ENCODE peak calls at places on chromosomes 5 and 9, in nine cellular contexts. One of them, this sample, is unnamed.

GRCh38 chr9:133347515-133347984 is 381 bp downstream of the MED22 start:
- DNase-seq in left ventricle myocardium inferior: peak
- DNase-seq in heart right ventricle: peak
- DNase-seq in RWPE1: peak
- DNase-seq in substantia nigra: no peak
- DNase-seq in A549: peak
- DNase-seq in AG04450: no peak
- DNase-seq in dorsolateral prefrontal cortex: no peak
- DNase-seq in suprapubic skin: no peak
- DNase-seq in this sample: no peak

GRCh38 chr5:95817430-95817829 is 5.1 kb downstream of the GLRX start:
- DNase-seq in suprapubic skin: no peak
- DNase-seq in RWPE1: peak
- DNase-seq in AG04450: no peak
- DNase-seq in dorsolateral prefrontal cortex: no peak
- DNase-seq in left ventricle myocardium inferior: no peak
- DNase-seq in heart right ventricle: no peak
- DNase-seq in substantia nigra: no peak
- DNase-seq in A549: no peak
- DNase-seq in this sample: no peak

GRCh38 chr5:1396029-1396816 is 49.0 kb downstream of the SLC6A3 start:
- DNase-seq in RWPE1: no peak
- DNase-seq in heart right ventricle: no peak
- DNase-seq in dorsolateral prefrontal cortex: no peak
- DNase-seq in substantia nigra: no peak
- DNase-seq in AG04450: no peak
- DNase-seq in left ventricle myocardium inferior: no peak
- DNase-seq in A549: no peak
- DNase-seq in suprapubic skin: no peak
- DNase-seq in this sample: no peak

GRCh38 chr5:147484708-147485020 is 25.2 kb downstream of the DPYSL3 start:
- DNase-seq in RWPE1: no peak
- DNase-seq in A549: no peak
- DNase-seq in suprapubic skin: no peak
- DNase-seq in dorsolateral prefrontal cortex: no peak
- DNase-seq in heart right ventricle: no peak
- DNase-seq in substantia nigra: no peak
- DNase-seq in AG04450: no peak
- DNase-seq in left ventricle myocardium inferior: no peak
- DNase-seq in this sample: no peak

GRCh38 chr5:33120671-33121070 is 320.1 kb upstream of the TARS1 start:
- DNase-seq in left ventricle myocardium inferior: no peak
- DNase-seq in AG04450: peak
- DNase-seq in A549: no peak
- DNase-seq in RWPE1: no peak
- DNase-seq in suprapubic skin: no peak
- DNase-seq in substantia nigra: no peak
- DNase-seq in heart right ventricle: no peak
- DNase-seq in dorsolateral prefrontal cortex: no peak
- DNase-seq in this sample: no peak

GRCh38 chr9:95088421-95089161 is 228.9 kb downstream of the FANCC start:
- DNase-seq in heart right ventricle: no peak
- DNase-seq in substantia nigra: no peak
- DNase-seq in left ventricle myocardium inferior: no peak
- DNase-seq in AG04450: no peak
- DNase-seq in A549: no peak
- DNase-seq in dorsolateral prefrontal cortex: no peak
- DNase-seq in RWPE1: no peak
- DNase-seq in suprapubic skin: peak
- DNase-seq in this sample: no peak

GRCh38 chr5:15103130-15103529 is 231.6 kb upstream of the ANKH start:
- DNase-seq in A549: no peak
- DNase-seq in dorsolateral prefrontal cortex: no peak
- DNase-seq in RWPE1: no peak
- DNase-seq in AG04450: no peak
- DNase-seq in heart right ventricle: no peak
- DNase-seq in substantia nigra: no peak
- DNase-seq in left ventricle myocardium inferior: no peak
- DNase-seq in suprapubic skin: no peak
- DNase-seq in this sample: no peak

GRCh38 chr5:96275051-96275450 is 158.0 kb downstream of the PCSK1 start:
- DNase-seq in suprapubic skin: no peak
- DNase-seq in substantia nigra: no peak
- DNase-seq in RWPE1: no peak
- DNase-seq in dorsolateral prefrontal cortex: no peak
- DNase-seq in left ventricle myocardium inferior: no peak
- DNase-seq in AG04450: no peak
- DNase-seq in A549: no peak
- DNase-seq in heart right ventricle: no peak
- DNase-seq in this sample: no peak

GRCh38 chr5:123454236-123454911 is 31.2 kb upstream of the CEP120 start:
- DNase-seq in suprapubic skin: no peak
- DNase-seq in dorsolateral prefrontal cortex: no peak
- DNase-seq in heart right ventricle: no peak
- DNase-seq in RWPE1: peak
- DNase-seq in AG04450: no peak
- DNase-seq in A549: no peak
- DNase-seq in left ventricle myocardium inferior: no peak
- DNase-seq in substantia nigra: no peak
- DNase-seq in this sample: no peak

GRCh38 chr9:78972303-78973002 is 599.3 kb upstream of the TLE4 start:
- DNase-seq in AG04450: no peak
- DNase-seq in heart right ventricle: no peak
- DNase-seq in suprapubic skin: no peak
- DNase-seq in RWPE1: no peak
- DNase-seq in A549: no peak
- DNase-seq in dorsolateral prefrontal cortex: no peak
- DNase-seq in left ventricle myocardium inferior: no peak
- DNase-seq in substantia nigra: no peak
- DNase-seq in this sample: no peak

GRCh38 chr9:122389799-122390481 is 19.1 kb downstream of the PTGS1 start:
- DNase-seq in heart right ventricle: no peak
- DNase-seq in AG04450: no peak
- DNase-seq in RWPE1: no peak
- DNase-seq in dorsolateral prefrontal cortex: no peak
- DNase-seq in left ventricle myocardium inferior: no peak
- DNase-seq in A549: no peak
- DNase-seq in substantia nigra: no peak
- DNase-seq in suprapubic skin: no peak
- DNase-seq in this sample: no peak

DNA sequence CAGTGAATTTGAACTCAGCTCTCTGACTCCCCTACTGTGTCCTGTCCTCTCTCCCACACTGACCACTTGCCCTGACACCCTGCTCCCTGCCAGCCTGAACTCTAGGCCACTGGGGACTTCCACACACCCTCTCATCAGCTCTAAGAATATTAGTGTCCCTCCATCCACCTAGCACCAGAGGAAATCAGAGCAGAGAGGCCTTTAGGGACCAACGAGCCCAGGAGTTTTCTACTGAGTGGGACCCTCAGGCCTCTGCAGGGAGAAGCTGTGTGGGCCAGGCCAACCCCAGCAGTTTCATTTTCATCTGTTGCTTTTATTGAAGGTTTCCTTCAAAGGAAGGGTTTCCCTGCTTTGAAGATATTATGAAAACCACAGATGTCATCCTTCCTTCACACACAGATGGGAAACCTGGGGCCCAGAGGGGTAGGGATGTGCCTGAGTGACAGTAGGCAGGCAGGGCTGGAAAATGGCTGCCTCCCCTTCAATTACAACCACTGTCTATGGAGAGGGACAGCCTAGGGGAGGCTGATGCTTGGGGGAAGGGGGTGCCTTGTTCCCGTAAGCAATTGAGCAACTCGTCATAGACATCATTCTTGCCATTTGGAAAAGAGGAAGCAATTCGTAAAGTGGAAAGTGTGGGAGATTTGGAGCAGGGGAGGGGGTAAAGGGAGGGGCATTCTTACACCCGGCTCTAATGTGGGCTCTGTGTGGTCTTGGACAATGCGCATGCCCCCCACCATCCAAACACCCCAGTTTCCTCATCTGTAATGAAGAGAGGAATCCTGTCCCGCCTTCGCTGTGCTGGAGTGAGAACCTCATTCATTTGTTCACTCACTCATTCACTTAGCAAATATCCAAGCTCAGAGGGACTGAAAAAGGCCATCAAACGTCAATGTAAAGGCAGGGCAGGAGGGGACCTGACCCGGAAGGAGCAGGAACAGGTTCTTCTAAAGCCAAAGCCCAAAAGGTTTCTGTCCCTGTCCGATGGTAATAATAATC is 3.9 kb downstream of the GLIPR2 start:
- DNase-seq in RWPE1: no peak
- DNase-seq in left ventricle myocardium inferior: no peak
- DNase-seq in A549: no peak
- DNase-seq in AG04450: no peak
- DNase-seq in substantia nigra: no peak
- DNase-seq in suprapubic skin: no peak
- DNase-seq in heart right ventricle: no peak
- DNase-seq in dorsolateral prefrontal cortex: no peak
- DNase-seq in this sample: no peak
- H3K27ac ChIP-seq in RWPE1: no peak
- H3K27ac ChIP-seq in left ventricle myocardium inferior: no peak
- H3K27ac ChIP-seq in A549: no peak
- H3K27ac ChIP-seq in AG04450: no peak
- H3K27ac ChIP-seq in substantia nigra: peak
- H3K27ac ChIP-seq in suprapubic skin: peak
- H3K27ac ChIP-seq in heart right ventricle: no peak
- H3K27ac ChIP-seq in dorsolateral prefrontal cortex: no peak
- H3K27ac ChIP-seq in this sample: no peak

GRCh38 chr9:100671811-100672305 is 94.0 kb downstream of the CAVIN4 start:
- DNase-seq in RWPE1: no peak
- DNase-seq in left ventricle myocardium inferior: no peak
- DNase-seq in substantia nigra: no peak
- DNase-seq in dorsolateral prefrontal cortex: no peak
- DNase-seq in AG04450: no peak
- DNase-seq in heart right ventricle: no peak
- DNase-seq in A549: no peak
- DNase-seq in suprapubic skin: no peak
- DNase-seq in this sample: no peak

GRCh38 chr9:100670719-100671118 is 92.8 kb downstream of the CAVIN4 start:
- DNase-seq in suprapubic skin: no peak
- DNase-seq in A549: no peak
- DNase-seq in substantia nigra: no peak
- DNase-seq in heart right ventricle: no peak
- DNase-seq in RWPE1: no peak
- DNase-seq in dorsolateral prefrontal cortex: no peak
- DNase-seq in AG04450: no peak
- DNase-seq in left ventricle myocardium inferior: no peak
- DNase-seq in this sample: no peak

GRCh38 chr9:100674419-100675122 is 96.7 kb downstream of the CAVIN4 start:
- DNase-seq in RWPE1: no peak
- DNase-seq in heart right ventricle: no peak
- DNase-seq in left ventricle myocardium inferior: no peak
- DNase-seq in substantia nigra: no peak
- DNase-seq in dorsolateral prefrontal cortex: no peak
- DNase-seq in suprapubic skin: no peak
- DNase-seq in A549: no peak
- DNase-seq in AG04450: no peak
- DNase-seq in this sample: no peak

GRCh38 chr9:100669968-100670367 is 92.1 kb downstream of the CAVIN4 start:
- DNase-seq in AG04450: no peak
- DNase-seq in left ventricle myocardium inferior: no peak
- DNase-seq in substantia nigra: no peak
- DNase-seq in A549: no peak
- DNase-seq in heart right ventricle: no peak
- DNase-seq in dorsolateral prefrontal cortex: no peak
- DNase-seq in RWPE1: no peak
- DNase-seq in suprapubic skin: no peak
- DNase-seq in this sample: no peak

GRCh38 chr9:100673249-100673648 is 95.4 kb downstream of the CAVIN4 start:
- DNase-seq in RWPE1: no peak
- DNase-seq in AG04450: no peak
- DNase-seq in A549: no peak
- DNase-seq in substantia nigra: no peak
- DNase-seq in left ventricle myocardium inferior: no peak
- DNase-seq in dorsolateral prefrontal cortex: no peak
- DNase-seq in heart right ventricle: no peak
- DNase-seq in suprapubic skin: no peak
- DNase-seq in this sample: no peak
- H3K27ac ChIP-seq in RWPE1: no peak
- H3K27ac ChIP-seq in AG04450: no peak
- H3K27ac ChIP-seq in A549: no peak
- H3K27ac ChIP-seq in substantia nigra: no peak
- H3K27ac ChIP-seq in left ventricle myocardium inferior: no peak
- H3K27ac ChIP-seq in dorsolateral prefrontal cortex: no peak
- H3K27ac ChIP-seq in heart right ventricle: no peak
- H3K27ac ChIP-seq in suprapubic skin: no peak
- H3K27ac ChIP-seq in this sample: no peak

GRCh38 chr5:10564838-10565784 is 1.2 kb downstream of the ANKRD33B start:
- DNase-seq in substantia nigra: no peak
- DNase-seq in A549: no peak
- DNase-seq in AG04450: no peak
- DNase-seq in left ventricle myocardium inferior: peak
- DNase-seq in heart right ventricle: peak
- DNase-seq in suprapubic skin: no peak
- DNase-seq in RWPE1: no peak
- DNase-seq in dorsolateral prefrontal cortex: no peak
- DNase-seq in this sample: no peak
- H3K27ac ChIP-seq in substantia nigra: no peak
- H3K27ac ChIP-seq in A549: peak
- H3K27ac ChIP-seq in AG04450: no peak
- H3K27ac ChIP-seq in left ventricle myocardium inferior: peak
- H3K27ac ChIP-seq in heart right ventricle: peak
- H3K27ac ChIP-seq in suprapubic skin: peak
- H3K27ac ChIP-seq in RWPE1: peak
- H3K27ac ChIP-seq in dorsolateral prefrontal cortex: peak
- H3K27ac ChIP-seq in this sample: no peak

GRCh38 chr9:135478858-135479468 is 619 bp upstream of the PPP1R26 start:
- DNase-seq in AG04450: no peak
- DNase-seq in substantia nigra: no peak
- DNase-seq in dorsolateral prefrontal cortex: no peak
- DNase-seq in suprapubic skin: no peak
- DNase-seq in left ventricle myocardium inferior: no peak
- DNase-seq in RWPE1: peak
- DNase-seq in heart right ventricle: no peak
- DNase-seq in A549: peak
- DNase-seq in this sample: no peak

GRCh38 chr9:135480942-135481315 is 1.3 kb downstream of the PPP1R26 start:
- DNase-seq in dorsolateral prefrontal cortex: no peak
- DNase-seq in suprapubic skin: no peak
- DNase-seq in substantia nigra: no peak
- DNase-seq in heart right ventricle: no peak
- DNase-seq in A549: no peak
- DNase-seq in AG04450: no peak
- DNase-seq in RWPE1: no peak
- DNase-seq in left ventricle myocardium inferior: no peak
- DNase-seq in this sample: no peak

GRCh38 chr9:135482015-135482754 is 2.6 kb downstream of the PPP1R26 start:
- DNase-seq in RWPE1: no peak
- DNase-seq in suprapubic skin: no peak
- DNase-seq in dorsolateral prefrontal cortex: no peak
- DNase-seq in AG04450: no peak
- DNase-seq in substantia nigra: no peak
- DNase-seq in A549: no peak
- DNase-seq in left ventricle myocardium inferior: no peak
- DNase-seq in heart right ventricle: no peak
- DNase-seq in this sample: no peak

GRCh38 chr9:135479469-135480052 is at the start of gene PPP1R26:
- DNase-seq in left ventricle myocardium inferior: peak
- DNase-seq in RWPE1: peak
- DNase-seq in suprapubic skin: no peak
- DNase-seq in AG04450: no peak
- DNase-seq in substantia nigra: no peak
- DNase-seq in heart right ventricle: peak
- DNase-seq in dorsolateral prefrontal cortex: no peak
- DNase-seq in A549: peak
- DNase-seq in this sample: no peak

GRCh38 chr9:135480071-135480941 is 724 bp downstream of the PPP1R26 start:
- DNase-seq in AG04450: no peak
- DNase-seq in dorsolateral prefrontal cortex: no peak
- DNase-seq in heart right ventricle: peak
- DNase-seq in RWPE1: peak
- DNase-seq in suprapubic skin: no peak
- DNase-seq in substantia nigra: no peak
- DNase-seq in left ventricle myocardium inferior: peak
- DNase-seq in A549: peak
- DNase-seq in this sample: no peak
- H3K27ac ChIP-seq in AG04450: no peak
- H3K27ac ChIP-seq in dorsolateral prefrontal cortex: peak
- H3K27ac ChIP-seq in heart right ventricle: peak
- H3K27ac ChIP-seq in RWPE1: peak
- H3K27ac ChIP-seq in suprapubic skin: peak
- H3K27ac ChIP-seq in substantia nigra: no peak
- H3K27ac ChIP-seq in left ventricle myocardium inferior: peak
- H3K27ac ChIP-seq in A549: peak
- H3K27ac ChIP-seq in this sample: no peak

This sample was measured in CD4-positive, alpha-beta T cell.